ENCODE peak calls at places on chromosome 7, in four cellular contexts. P is CD8-positive, alpha-beta T cell; U is Panc1; A is spleen. S is an unnamed sample.
A peak's percentile ranks its signal among the peaks of the same experiment; 100 is the strongest.

GRCh38 chr7:112267944-112268691 is 61.6 kb downstream of the ZNF277 start:
- DNase-seq in A (no peak), P (no peak), U (no peak), S (no peak)

GRCh38 chr7:77727936-77728701 is 31.9 kb downstream of the RSBN1L start:
- DNase-seq in U (no peak), P (no peak), A (no peak), S (no peak)

GRCh38 chr7:7524121-7524520 is 11.6 kb downstream of the COL28A1 start:
- DNase-seq in U (no peak), A (no peak), P (no peak), S (no peak)

GRCh38 chr7:47195641-47196040 is 386.3 kb downstream of the TNS3 start:
- DNase-seq in U (no peak), P (no peak), A (no peak), S (no peak)

GRCh38 chr7:20713792-20714191 is 72.9 kb downstream of the SP8 start:
- DNase-seq in A (no peak), P (no peak), U (no peak), S (no peak)

GRCh38 chr7:2242541-2243482 is 786 bp downstream of the NUDT1 start:
- DNase-seq in U (no peak), A (no peak), P (no peak), S (no peak)

GRCh38 chr7:32161708-32162107 is 91.5 kb upstream of the PDE1C start:
- DNase-seq in P (no peak), A (no peak), U (no peak), S (no peak)

GRCh38 chr7:98394377-98394836 is 6.5 kb downstream of the BAIAP2L1 start:
- DNase-seq in A (no peak), P (no peak), U (no peak), S (no peak)

GRCh38 chr7:23394828-23395227 is 75.5 kb downstream of the IGF2BP3 start:
- DNase-seq in P (no peak), U (no peak), A (no peak), S (no peak)

GRCh38 chr7:38369816-38370493 is 96.5 kb upstream of the TARP start:
- DNase-seq in P (peak; percentile 73), U (peak; percentile 74), A (peak; percentile 96), S (peak; percentile 89)

GRCh38 chr7:98214811-98215321 is 3.6 kb downstream of the BHLHA15 start:
- DNase-seq in P (no peak), A (peak; percentile 75), U (no peak), S (no peak)

GRCh38 chr7:77351539-77352004 is 64.6 kb downstream of the GSAP start:
- DNase-seq in A (peak; percentile 88), U (no peak), P (peak; percentile 50), S (no peak)

GRCh38 chr7:51451751-51452465 is 135.3 kb upstream of the COBL start:
- DNase-seq in U (no peak), A (no peak), P (no peak), S (no peak)

GRCh38 chr7:116339564-116339963 is 129.2 kb downstream of the TES start:
- DNase-seq in P (no peak), A (no peak), U (no peak), S (no peak)

GRCh38 chr7:31062746-31063435 is 10.8 kb downstream of the ADCYAP1R1 start:
- DNase-seq in A (no peak), P (no peak), U (no peak), S (no peak)

GRCh38 chr7:17618652-17618974 is 320.2 kb downstream of the AHR start:
- DNase-seq in U (no peak), P (no peak), A (no peak), S (no peak)

GRCh38 chr7:108190891-108191290 is 60.7 kb upstream of the LAMB4 start:
- DNase-seq in A (no peak), U (no peak), P (no peak), S (no peak)

GRCh38 chr7:2654059-2654458 is 22.3 kb downstream of the TTYH3 start:
- DNase-seq in A (no peak), P (no peak), U (no peak), S (no peak)

GRCh38 chr7:14691597-14692203 is 210.9 kb downstream of the DGKB start:
- DNase-seq in U (no peak), A (no peak), P (peak; percentile 16), S (peak; percentile 39)

GRCh38 chr7:106999023-106999422 is 45.5 kb upstream of the PRKAR2B start:
- DNase-seq in P (no peak), A (no peak), U (no peak), S (no peak)

GRCh38 chr7:17633099-17633498 is 307.2 kb downstream of the SNX13 start:
- DNase-seq in P (no peak), A (no peak), U (no peak), S (no peak)

GRCh38 chr7:78863248-78863647 is 590.2 kb downstream of the MAGI2 start:
- DNase-seq in A (no peak), P (no peak), U (no peak), S (no peak)

GRCh38 chr7:111413796-111414195 is 148.5 kb downstream of the IMMP2L start:
- DNase-seq in P (no peak), U (no peak), A (no peak), S (peak; percentile 14)

GRCh38 chr7:101223528-101223927 is 5.6 kb downstream of the ZNHIT1 start:
- DNase-seq in U (no peak), P (no peak), A (no peak), S (no peak)
- H3K4me3 ChIP-seq in U (no peak overlapping the region), P (no peak overlapping the region), A (no peak overlapping the region), S (no peak overlapping the region)

GRCh38 chr7:151398446-151399304 is 11.2 kb downstream of the WDR86 start:
- DNase-seq in U (no peak), A (peak; percentile 58), P (no peak), S (peak; percentile 32)

GRCh38 chr7:151399305-151399601 is 10.6 kb downstream of the WDR86 start:
- DNase-seq in U (no peak), P (no peak), A (peak; percentile 36), S (no peak)

GRCh38 chr7:151400626-151401315 is 9.1 kb downstream of the WDR86 start:
- DNase-seq in A (peak; percentile 84), U (no peak), P (no peak), S (peak; percentile 11)

GRCh38 chr7:151402029-151402835 is 7.6 kb downstream of the WDR86 start:
- DNase-seq in P (no peak), A (peak; percentile 74), U (no peak), S (peak; percentile 27)

GRCh38 chr7:151399906-151400305 is 9.9 kb downstream of the WDR86 start:
- DNase-seq in U (no peak), A (peak; percentile 74), P (no peak), S (peak; percentile 12)
- H3K36me3 ChIP-seq in U (no peaks in the 10 kb centered on the region), A (no peaks in the 10 kb centered on the region), P (no peaks in the 10 kb centered on the region), S (no peaks in the 10 kb centered on the region)

GRCh38 chr7:74173491-74173865 is 678 bp upstream of the EIF4H start:
- DNase-seq in U (no peak), P (no peak), A (no peak), S (no peak)

GRCh38 chr7:74175270-74175803 is 1.2 kb downstream of the EIF4H start:
- DNase-seq in P (no peak), A (no peak), U (no peak), S (no peak)

GRCh38 chr7:74174606-74175082 is 488 bp downstream of the EIF4H start:
- DNase-seq in U (no peak), P (peak; percentile 16), A (no peak), S (peak; percentile 82)

GRCh38 chr7:74173074-74173473 is 1.1 kb upstream of the EIF4H start:
- DNase-seq in U (no peak), A (peak; percentile 79), P (no peak), S (no peak)

DNA sequence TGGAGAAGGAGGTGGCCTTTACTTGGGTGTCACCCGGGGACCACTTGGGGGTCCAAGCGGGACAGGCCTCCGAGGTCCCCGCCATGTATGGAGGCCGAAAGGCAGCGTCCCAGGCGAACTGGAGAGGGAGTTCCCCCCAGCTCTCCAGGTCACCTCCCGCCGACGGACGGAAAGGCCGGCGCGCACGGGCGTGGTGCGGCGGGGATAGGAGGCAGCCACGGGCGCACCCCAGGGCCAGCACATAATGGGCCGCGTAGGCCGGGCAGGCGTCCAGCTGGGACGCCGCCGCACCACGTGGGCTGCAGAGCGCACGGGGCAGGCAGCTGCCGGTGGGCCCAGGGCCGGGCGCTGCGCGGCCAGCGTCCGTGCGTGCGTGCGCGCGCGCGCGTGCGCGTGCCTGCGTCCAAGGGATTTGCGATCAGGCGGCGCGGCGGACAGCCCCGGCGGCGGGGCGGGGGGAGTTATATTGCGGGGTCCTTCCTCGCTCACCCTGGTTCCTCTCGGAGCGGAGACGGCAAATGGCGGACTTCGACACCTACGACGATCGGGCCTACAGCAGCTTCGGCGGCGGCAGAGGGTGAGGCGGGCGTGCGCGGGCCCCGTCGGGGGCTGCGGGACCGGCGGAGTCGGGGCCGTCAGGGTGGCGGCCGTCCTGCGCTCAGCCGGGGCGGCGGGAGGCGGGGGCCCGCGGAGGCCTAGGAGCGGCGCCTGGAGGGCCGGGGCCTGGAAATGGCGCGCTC is at the start of gene EIF4H:
- DNase-seq in U (peak; percentile 79), P (peak; percentile 93), A (peak; percentile 99), S (peak; percentile 97)
- H3K4me3 ChIP-seq in U (peak within 1 kb of the TSS; percentile 99), P (peak within 1 kb of the TSS; percentile 80), A (peak within 1 kb of the TSS; percentile 96), S (peak within 1 kb of the TSS; percentile 96)

DNA sequence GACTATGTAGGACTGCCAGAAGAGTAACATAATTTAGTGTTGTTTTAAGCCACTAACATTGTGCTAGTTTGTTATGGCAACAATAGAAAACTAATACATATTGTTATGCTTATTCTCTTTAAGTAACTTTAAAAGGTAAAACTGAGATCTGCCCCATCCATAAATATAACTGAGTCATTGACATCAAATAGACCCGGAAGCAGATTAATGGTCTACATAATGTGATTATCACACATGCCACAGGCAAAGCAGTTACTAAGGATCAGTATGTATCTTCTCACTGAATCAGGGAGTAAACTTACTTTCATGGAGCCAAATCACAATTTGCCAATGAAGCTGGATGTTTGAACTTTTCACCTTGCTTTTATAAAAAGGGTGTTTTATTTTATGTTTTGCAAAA is 146.4 kb upstream of the TMEM106B start:
- DNase-seq in P (no peak), U (no peak), A (no peak), S (no peak)
- H3K36me3 ChIP-seq in P (no peaks in the 10 kb centered on the region), U (no peaks in the 10 kb centered on the region), A (no peaks in the 10 kb centered on the region), S (no peaks in the 10 kb centered on the region)

DNA sequence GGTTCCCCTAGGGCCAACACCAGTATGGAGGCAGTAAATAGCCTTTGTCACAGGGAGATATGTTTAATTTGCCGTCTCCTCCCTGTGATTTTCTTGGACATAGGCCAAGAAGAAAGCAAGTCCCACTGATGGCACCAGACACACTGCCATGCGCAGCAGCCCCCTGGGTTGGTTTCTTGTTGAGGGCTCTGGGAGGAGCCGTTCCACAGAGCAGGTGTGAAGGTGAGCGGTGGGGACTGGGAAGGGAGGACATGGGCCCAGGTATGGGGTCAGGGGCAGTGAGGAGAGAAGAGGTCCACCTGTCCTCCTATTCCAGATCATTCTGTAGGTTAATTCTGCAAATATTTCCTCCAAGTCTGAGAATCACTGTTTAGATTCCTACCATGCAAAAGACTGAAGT is 376.1 kb downstream of the PLXNA4 start:
- DNase-seq in A (no peak), P (no peak), U (no peak), S (no peak)
- H3K4me3 ChIP-seq in A (no peak overlapping the region), P (no peak overlapping the region), U (no peak overlapping the region), S (no peak overlapping the region)